ENCODE peak calls at places on chromosomes 1 and 21, in nine cellular contexts. H, M, B, K, F, Q, V, D and A are unnamed samples.
A peak's percentile ranks its signal among the peaks of the same experiment; 100 is the strongest.

GRCh38 chr1:39387452-39387851 is 104.0 kb upstream of the BMP8A start:
- DNase-seq in M (no peak), B (peak; percentile 63), D (peak; percentile 65), F (no peak), K (no peak), V (no peak), H (no peak), Q (peak; percentile 82), A (peak; percentile 66)

GRCh38 chr1:15755643-15756040 is 3.0 kb upstream of the FBLIM1 start:
- DNase-seq in V (no peak), B (no peak), H (no peak), Q (no peak), D (no peak), K (no peak), F (no peak), M (no peak), A (no peak)

GRCh38 chr21:41428847-41429246 is 2.8 kb downstream of the MX1 start:
- DNase-seq in F (no peak), B (no peak), H (no peak), D (no peak), Q (no peak), M (no peak), K (no peak), V (no peak), A (no peak)

GRCh38 chr1:8667869-8668595 is 149.4 kb downstream of the RERE start:
- DNase-seq in V (no peak), K (no peak), M (no peak), F (no peak), D (no peak), Q (peak; percentile 67), B (no peak), H (no peak), A (peak; percentile 4)

GRCh38 chr1:33244809-33245186 is 11.5 kb upstream of the ZNF362 start:
- DNase-seq in K (no peak), M (no peak), F (no peak), V (no peak), D (no peak), B (no peak), Q (no peak), H (no peak), A (peak; percentile 52)

GRCh38 chr1:46062651-46063319 is 69.6 kb downstream of the PIK3R3 start:
- DNase-seq in H (no peak), K (no peak), B (no peak), D (no peak), M (peak; percentile 9), F (no peak), V (peak; percentile 14), Q (peak; percentile 7), A (no peak)

GRCh38 chr1:232227171-232227740 is 402.7 kb downstream of the SIPA1L2 start:
- DNase-seq in D (no peak), V (no peak), M (no peak), Q (peak; percentile 4), B (no peak), K (peak; percentile 91), F (no peak), H (no peak), A (no peak)

GRCh38 chr1:210698661-210699060 is 370.0 kb downstream of the HHAT start:
- DNase-seq in M (no peak), H (no peak), K (no peak), V (no peak), B (no peak), F (no peak), D (no peak), Q (no peak), A (no peak)

GRCh38 chr1:48227165-48228013 is 4.9 kb downstream of the SLC5A9 start:
- DNase-seq in V (peak; percentile 18), M (no peak), B (no peak), K (no peak), D (no peak), F (no peak), Q (no peak), H (no peak), A (no peak)

GRCh38 chr1:170664828-170665617 is 1.1 kb downstream of the PRRX1 start:
- DNase-seq in K (peak; percentile 54), B (peak; percentile 53), H (no peak), D (no peak), Q (peak; percentile 71), V (no peak), M (no peak), F (no peak), A (no peak)

GRCh38 chr1:203359010-203359571 is 8.2 kb upstream of the FMOD start:
- DNase-seq in K (no peak), B (no peak), H (no peak), F (no peak), M (no peak), V (no peak), Q (peak; percentile 85), D (peak; percentile 37), A (no peak)

GRCh38 chr1:35708179-35708891 is 10.3 kb downstream of the C1orf216 start:
- DNase-seq in Q (no peak), V (no peak), K (no peak), B (no peak), F (no peak), D (no peak), H (no peak), M (no peak), A (no peak)

GRCh38 chr1:150259217-150259616 is 1.6 kb downstream of the CA14 start:
- DNase-seq in V (no peak), H (no peak), K (no peak), Q (no peak), M (no peak), D (no peak), F (no peak), B (no peak), A (no peak)

GRCh38 chr1:4743978-4744750 is 89.8 kb downstream of the AJAP1 start:
- DNase-seq in B (no peak), M (no peak), V (no peak), H (no peak), K (no peak), D (no peak), Q (no peak), F (no peak), A (no peak)

GRCh38 chr1:1213153-1213918 is 617 bp downstream of the TNFRSF4 start:
- DNase-seq in B (no peak), F (no peak), Q (no peak), K (no peak), M (peak; percentile 69), D (no peak), V (no peak), H (peak; percentile 61), A (no peak)

GRCh38 chr1:163361123-163361934 is 39.6 kb downstream of the NUF2 start:
- DNase-seq in M (no peak), H (no peak), F (no peak), K (peak; percentile 59), V (no peak), D (no peak), B (no peak), Q (peak; percentile 18), A (no peak)

GRCh38 chr1:92934395-92935378 is 26.6 kb downstream of the DIPK1A start:
- DNase-seq in B (peak; percentile 25), V (no peak), Q (peak; percentile 97), H (peak; percentile 44), F (no peak), K (peak; percentile 98), D (peak; percentile 90), M (no peak), A (no peak)

GRCh38 chr1:84969489-84970250 is 27.2 kb downstream of the MCOLN2 start:
- DNase-seq in D (no peak), M (no peak), B (no peak), K (no peak), F (no peak), H (no peak), Q (no peak), V (no peak), A (no peak)

GRCh38 chr1:180150982-180151381 is 3.7 kb upstream of the QSOX1 start:
- DNase-seq in M (no peak), Q (peak; percentile 93), D (no peak), F (no peak), K (peak; percentile 70), V (no peak), B (no peak), H (no peak), A (no peak)

GRCh38 chr1:51192213-51192843 is 43.7 kb upstream of the RNF11 start:
- DNase-seq in B (peak; percentile 60), F (peak; percentile 13), V (peak; percentile 31), K (peak; percentile 76), D (peak; percentile 61), H (peak; percentile 69), Q (peak; percentile 91), M (peak; percentile 2), A (peak; percentile 60)

GRCh38 chr1:110903853-110904500 is 31.0 kb downstream of the CD53 start:
- DNase-seq in M (no peak), Q (no peak), B (no peak), H (no peak), D (no peak), V (no peak), F (no peak), K (no peak), A (no peak)

GRCh38 chr21:32312321-32312720 is 13.7 kb downstream of the MRAP start:
- DNase-seq in V (no peak), K (no peak), D (no peak), H (no peak), M (no peak), Q (no peak), B (no peak), F (no peak), A (no peak)

GRCh38 chr1:203454986-203455471 is 20.6 kb upstream of the PRELP start:
- DNase-seq in D (no peak), B (no peak), K (no peak), Q (no peak), V (no peak), M (no peak), H (no peak), F (no peak), A (no peak)

GRCh38 chr1:53906121-53906520 is 12.1 kb downstream of the DIO1 start:
- DNase-seq in M (no peak), Q (no peak), B (no peak), K (no peak), V (no peak), H (no peak), F (no peak), D (no peak), A (no peak)